ENCODE peak calls at places on chromosomes 5 and 9, in eight cellular contexts. One of them, this sample, is unnamed.

GRCh38 chr5:88683506-88684135 is 199.4 kb downstream of the MEF2C start:
- DNase-seq in stimulated activated effector memory CD8-positive, alpha-beta T cell treated with anti-CD3 and anti-CD28 coated beads, Interleukin-12 subunit alpha, Interleukin-12 subunit beta, amount 100 ng/mL, for 72 hours: no peak
- DNase-seq in stimulated activated CD4-positive, alpha-beta T cell treated with anti-CD3 and anti-CD28 coated beads, Interleukin-4, amount 100 ng/mL, for 1 hour: no peak
- DNase-seq in smooth muscle cell of the brain vasculature: no peak
- DNase-seq in A172: no peak
- DNase-seq in fibroblast of the conjunctiva: no peak
- DNase-seq in effector memory CD4-positive, alpha-beta T cell: no peak
- DNase-seq in RWPE1: no peak
- DNase-seq in this sample: peak

GRCh38 chr5:141507387-141508091 is 18.7 kb downstream of the PCDHGC5 start:
- DNase-seq in stimulated activated effector memory CD8-positive, alpha-beta T cell treated with anti-CD3 and anti-CD28 coated beads, Interleukin-12 subunit alpha, Interleukin-12 subunit beta, amount 100 ng/mL, for 72 hours: no peak
- DNase-seq in stimulated activated CD4-positive, alpha-beta T cell treated with anti-CD3 and anti-CD28 coated beads, Interleukin-4, amount 100 ng/mL, for 1 hour: no peak
- DNase-seq in smooth muscle cell of the brain vasculature: peak
- DNase-seq in A172: peak
- DNase-seq in fibroblast of the conjunctiva: peak
- DNase-seq in effector memory CD4-positive, alpha-beta T cell: no peak
- DNase-seq in RWPE1: no peak
- DNase-seq in this sample: peak

GRCh38 chr5:32722957-32723356 is 11.8 kb downstream of the NPR3 start:
- DNase-seq in stimulated activated effector memory CD8-positive, alpha-beta T cell treated with anti-CD3 and anti-CD28 coated beads, Interleukin-12 subunit alpha, Interleukin-12 subunit beta, amount 100 ng/mL, for 72 hours: no peak
- DNase-seq in stimulated activated CD4-positive, alpha-beta T cell treated with anti-CD3 and anti-CD28 coated beads, Interleukin-4, amount 100 ng/mL, for 1 hour: no peak
- DNase-seq in smooth muscle cell of the brain vasculature: no peak
- DNase-seq in A172: no peak
- DNase-seq in fibroblast of the conjunctiva: no peak
- DNase-seq in effector memory CD4-positive, alpha-beta T cell: no peak
- DNase-seq in RWPE1: no peak
- DNase-seq in this sample: no peak

GRCh38 chr5:17964067-17964466 is 329.8 kb downstream of the TAF11L14 start:
- DNase-seq in stimulated activated effector memory CD8-positive, alpha-beta T cell treated with anti-CD3 and anti-CD28 coated beads, Interleukin-12 subunit alpha, Interleukin-12 subunit beta, amount 100 ng/mL, for 72 hours: no peak
- DNase-seq in stimulated activated CD4-positive, alpha-beta T cell treated with anti-CD3 and anti-CD28 coated beads, Interleukin-4, amount 100 ng/mL, for 1 hour: no peak
- DNase-seq in smooth muscle cell of the brain vasculature: no peak
- DNase-seq in A172: no peak
- DNase-seq in fibroblast of the conjunctiva: no peak
- DNase-seq in effector memory CD4-positive, alpha-beta T cell: no peak
- DNase-seq in RWPE1: no peak
- DNase-seq in this sample: no peak

GRCh38 chr5:55234171-55234700 is 828 bp upstream of the CCNO start:
- DNase-seq in stimulated activated effector memory CD8-positive, alpha-beta T cell treated with anti-CD3 and anti-CD28 coated beads, Interleukin-12 subunit alpha, Interleukin-12 subunit beta, amount 100 ng/mL, for 72 hours: no peak
- DNase-seq in stimulated activated CD4-positive, alpha-beta T cell treated with anti-CD3 and anti-CD28 coated beads, Interleukin-4, amount 100 ng/mL, for 1 hour: peak
- DNase-seq in smooth muscle cell of the brain vasculature: no peak
- DNase-seq in A172: peak
- DNase-seq in fibroblast of the conjunctiva: no peak
- DNase-seq in effector memory CD4-positive, alpha-beta T cell: no peak
- DNase-seq in RWPE1: peak
- DNase-seq in this sample: peak

GRCh38 chr9:76298497-76299144 is 95.6 kb downstream of the RFK start:
- DNase-seq in stimulated activated effector memory CD8-positive, alpha-beta T cell treated with anti-CD3 and anti-CD28 coated beads, Interleukin-12 subunit alpha, Interleukin-12 subunit beta, amount 100 ng/mL, for 72 hours: no peak
- DNase-seq in stimulated activated CD4-positive, alpha-beta T cell treated with anti-CD3 and anti-CD28 coated beads, Interleukin-4, amount 100 ng/mL, for 1 hour: no peak
- DNase-seq in smooth muscle cell of the brain vasculature: no peak
- DNase-seq in A172: no peak
- DNase-seq in fibroblast of the conjunctiva: no peak
- DNase-seq in effector memory CD4-positive, alpha-beta T cell: no peak
- DNase-seq in RWPE1: peak
- DNase-seq in this sample: no peak

GRCh38 chr5:147223951-147224791 is 10.7 kb upstream of the STK32A start:
- DNase-seq in stimulated activated effector memory CD8-positive, alpha-beta T cell treated with anti-CD3 and anti-CD28 coated beads, Interleukin-12 subunit alpha, Interleukin-12 subunit beta, amount 100 ng/mL, for 72 hours: no peak
- DNase-seq in stimulated activated CD4-positive, alpha-beta T cell treated with anti-CD3 and anti-CD28 coated beads, Interleukin-4, amount 100 ng/mL, for 1 hour: no peak
- DNase-seq in smooth muscle cell of the brain vasculature: peak
- DNase-seq in A172: peak
- DNase-seq in fibroblast of the conjunctiva: peak
- DNase-seq in effector memory CD4-positive, alpha-beta T cell: no peak
- DNase-seq in RWPE1: peak
- DNase-seq in this sample: peak

GRCh38 chr9:36993933-36994764 is 39.9 kb downstream of the PAX5 start:
- DNase-seq in stimulated activated effector memory CD8-positive, alpha-beta T cell treated with anti-CD3 and anti-CD28 coated beads, Interleukin-12 subunit alpha, Interleukin-12 subunit beta, amount 100 ng/mL, for 72 hours: no peak
- DNase-seq in stimulated activated CD4-positive, alpha-beta T cell treated with anti-CD3 and anti-CD28 coated beads, Interleukin-4, amount 100 ng/mL, for 1 hour: no peak
- DNase-seq in smooth muscle cell of the brain vasculature: no peak
- DNase-seq in A172: no peak
- DNase-seq in fibroblast of the conjunctiva: no peak
- DNase-seq in effector memory CD4-positive, alpha-beta T cell: no peak
- DNase-seq in RWPE1: no peak
- DNase-seq in this sample: no peak

GRCh38 chr9:86282979-86283535 is 719 bp upstream of the ISCA1 start:
- DNase-seq in stimulated activated effector memory CD8-positive, alpha-beta T cell treated with anti-CD3 and anti-CD28 coated beads, Interleukin-12 subunit alpha, Interleukin-12 subunit beta, amount 100 ng/mL, for 72 hours: no peak
- DNase-seq in stimulated activated CD4-positive, alpha-beta T cell treated with anti-CD3 and anti-CD28 coated beads, Interleukin-4, amount 100 ng/mL, for 1 hour: no peak
- DNase-seq in smooth muscle cell of the brain vasculature: peak
- DNase-seq in A172: peak
- DNase-seq in fibroblast of the conjunctiva: peak
- DNase-seq in effector memory CD4-positive, alpha-beta T cell: no peak
- DNase-seq in RWPE1: peak
- DNase-seq in this sample: peak

GRCh38 chr9:136300866-136301265 is 3.0 kb downstream of the CCDC187 start:
- DNase-seq in stimulated activated effector memory CD8-positive, alpha-beta T cell treated with anti-CD3 and anti-CD28 coated beads, Interleukin-12 subunit alpha, Interleukin-12 subunit beta, amount 100 ng/mL, for 72 hours: no peak
- DNase-seq in stimulated activated CD4-positive, alpha-beta T cell treated with anti-CD3 and anti-CD28 coated beads, Interleukin-4, amount 100 ng/mL, for 1 hour: no peak
- DNase-seq in smooth muscle cell of the brain vasculature: no peak
- DNase-seq in A172: no peak
- DNase-seq in fibroblast of the conjunctiva: no peak
- DNase-seq in effector memory CD4-positive, alpha-beta T cell: no peak
- DNase-seq in RWPE1: no peak
- DNase-seq in this sample: no peak

GRCh38 chr9:36874921-36875320 is 159.1 kb downstream of the PAX5 start:
- DNase-seq in stimulated activated effector memory CD8-positive, alpha-beta T cell treated with anti-CD3 and anti-CD28 coated beads, Interleukin-12 subunit alpha, Interleukin-12 subunit beta, amount 100 ng/mL, for 72 hours: no peak
- DNase-seq in stimulated activated CD4-positive, alpha-beta T cell treated with anti-CD3 and anti-CD28 coated beads, Interleukin-4, amount 100 ng/mL, for 1 hour: no peak
- DNase-seq in smooth muscle cell of the brain vasculature: no peak
- DNase-seq in A172: peak
- DNase-seq in fibroblast of the conjunctiva: no peak
- DNase-seq in effector memory CD4-positive, alpha-beta T cell: no peak
- DNase-seq in RWPE1: no peak
- DNase-seq in this sample: peak

GRCh38 chr9:135339378-135339973 is 140.1 kb upstream of the PPP1R26 start:
- DNase-seq in stimulated activated effector memory CD8-positive, alpha-beta T cell treated with anti-CD3 and anti-CD28 coated beads, Interleukin-12 subunit alpha, Interleukin-12 subunit beta, amount 100 ng/mL, for 72 hours: no peak
- DNase-seq in stimulated activated CD4-positive, alpha-beta T cell treated with anti-CD3 and anti-CD28 coated beads, Interleukin-4, amount 100 ng/mL, for 1 hour: no peak
- DNase-seq in smooth muscle cell of the brain vasculature: no peak
- DNase-seq in A172: no peak
- DNase-seq in fibroblast of the conjunctiva: no peak
- DNase-seq in effector memory CD4-positive, alpha-beta T cell: no peak
- DNase-seq in RWPE1: no peak
- DNase-seq in this sample: no peak

GRCh38 chr5:137566118-137566541 is 67.0 kb upstream of the SPOCK1 start:
- DNase-seq in stimulated activated effector memory CD8-positive, alpha-beta T cell treated with anti-CD3 and anti-CD28 coated beads, Interleukin-12 subunit alpha, Interleukin-12 subunit beta, amount 100 ng/mL, for 72 hours: no peak
- DNase-seq in stimulated activated CD4-positive, alpha-beta T cell treated with anti-CD3 and anti-CD28 coated beads, Interleukin-4, amount 100 ng/mL, for 1 hour: no peak
- DNase-seq in smooth muscle cell of the brain vasculature: no peak
- DNase-seq in A172: no peak
- DNase-seq in fibroblast of the conjunctiva: no peak
- DNase-seq in effector memory CD4-positive, alpha-beta T cell: no peak
- DNase-seq in RWPE1: no peak
- DNase-seq in this sample: peak

GRCh38 chr5:57302164-57302563 is 128.3 kb downstream of the GPBP1 start:
- DNase-seq in stimulated activated effector memory CD8-positive, alpha-beta T cell treated with anti-CD3 and anti-CD28 coated beads, Interleukin-12 subunit alpha, Interleukin-12 subunit beta, amount 100 ng/mL, for 72 hours: no peak
- DNase-seq in stimulated activated CD4-positive, alpha-beta T cell treated with anti-CD3 and anti-CD28 coated beads, Interleukin-4, amount 100 ng/mL, for 1 hour: peak
- DNase-seq in smooth muscle cell of the brain vasculature: no peak
- DNase-seq in A172: peak
- DNase-seq in fibroblast of the conjunctiva: no peak
- DNase-seq in effector memory CD4-positive, alpha-beta T cell: peak
- DNase-seq in RWPE1: peak
- DNase-seq in this sample: peak

GRCh38 chr5:89275206-89275605 is 392.2 kb upstream of the MEF2C start:
- DNase-seq in stimulated activated effector memory CD8-positive, alpha-beta T cell treated with anti-CD3 and anti-CD28 coated beads, Interleukin-12 subunit alpha, Interleukin-12 subunit beta, amount 100 ng/mL, for 72 hours: no peak
- DNase-seq in stimulated activated CD4-positive, alpha-beta T cell treated with anti-CD3 and anti-CD28 coated beads, Interleukin-4, amount 100 ng/mL, for 1 hour: no peak
- DNase-seq in smooth muscle cell of the brain vasculature: no peak
- DNase-seq in A172: no peak
- DNase-seq in fibroblast of the conjunctiva: no peak
- DNase-seq in effector memory CD4-positive, alpha-beta T cell: no peak
- DNase-seq in RWPE1: no peak
- DNase-seq in this sample: no peak

GRCh38 chr9:33468215-33468730 is 5.5 kb downstream of the NOL6 start:
- DNase-seq in stimulated activated effector memory CD8-positive, alpha-beta T cell treated with anti-CD3 and anti-CD28 coated beads, Interleukin-12 subunit alpha, Interleukin-12 subunit beta, amount 100 ng/mL, for 72 hours: no peak
- DNase-seq in stimulated activated CD4-positive, alpha-beta T cell treated with anti-CD3 and anti-CD28 coated beads, Interleukin-4, amount 100 ng/mL, for 1 hour: no peak
- DNase-seq in smooth muscle cell of the brain vasculature: no peak
- DNase-seq in A172: no peak
- DNase-seq in fibroblast of the conjunctiva: no peak
- DNase-seq in effector memory CD4-positive, alpha-beta T cell: no peak
- DNase-seq in RWPE1: no peak
- DNase-seq in this sample: no peak

GRCh38 chr5:64149268-64149667 is 16.4 kb upstream of the RNF180 start:
- DNase-seq in stimulated activated effector memory CD8-positive, alpha-beta T cell treated with anti-CD3 and anti-CD28 coated beads, Interleukin-12 subunit alpha, Interleukin-12 subunit beta, amount 100 ng/mL, for 72 hours: no peak
- DNase-seq in stimulated activated CD4-positive, alpha-beta T cell treated with anti-CD3 and anti-CD28 coated beads, Interleukin-4, amount 100 ng/mL, for 1 hour: no peak
- DNase-seq in smooth muscle cell of the brain vasculature: no peak
- DNase-seq in A172: no peak
- DNase-seq in fibroblast of the conjunctiva: no peak
- DNase-seq in effector memory CD4-positive, alpha-beta T cell: no peak
- DNase-seq in RWPE1: no peak
- DNase-seq in this sample: no peak

GRCh38 chr9:124020520-124021384 is 9.2 kb downstream of the LHX2 start:
- DNase-seq in stimulated activated effector memory CD8-positive, alpha-beta T cell treated with anti-CD3 and anti-CD28 coated beads, Interleukin-12 subunit alpha, Interleukin-12 subunit beta, amount 100 ng/mL, for 72 hours: no peak
- DNase-seq in stimulated activated CD4-positive, alpha-beta T cell treated with anti-CD3 and anti-CD28 coated beads, Interleukin-4, amount 100 ng/mL, for 1 hour: no peak
- DNase-seq in smooth muscle cell of the brain vasculature: no peak
- DNase-seq in A172: no peak
- DNase-seq in fibroblast of the conjunctiva: no peak
- DNase-seq in effector memory CD4-positive, alpha-beta T cell: no peak
- DNase-seq in RWPE1: no peak
- DNase-seq in this sample: no peak

GRCh38 chr5:75885849-75886596 is 168.8 kb upstream of the POC5 start:
- DNase-seq in stimulated activated effector memory CD8-positive, alpha-beta T cell treated with anti-CD3 and anti-CD28 coated beads, Interleukin-12 subunit alpha, Interleukin-12 subunit beta, amount 100 ng/mL, for 72 hours: no peak
- DNase-seq in stimulated activated CD4-positive, alpha-beta T cell treated with anti-CD3 and anti-CD28 coated beads, Interleukin-4, amount 100 ng/mL, for 1 hour: no peak
- DNase-seq in smooth muscle cell of the brain vasculature: no peak
- DNase-seq in A172: no peak
- DNase-seq in fibroblast of the conjunctiva: no peak
- DNase-seq in effector memory CD4-positive, alpha-beta T cell: no peak
- DNase-seq in RWPE1: no peak
- DNase-seq in this sample: peak

GRCh38 chr9:137316012-137316981 is 14.2 kb upstream of the NRARP start:
- DNase-seq in stimulated activated effector memory CD8-positive, alpha-beta T cell treated with anti-CD3 and anti-CD28 coated beads, Interleukin-12 subunit alpha, Interleukin-12 subunit beta, amount 100 ng/mL, for 72 hours: peak
- DNase-seq in stimulated activated CD4-positive, alpha-beta T cell treated with anti-CD3 and anti-CD28 coated beads, Interleukin-4, amount 100 ng/mL, for 1 hour: no peak
- DNase-seq in smooth muscle cell of the brain vasculature: no peak
- DNase-seq in A172: no peak
- DNase-seq in fibroblast of the conjunctiva: no peak
- DNase-seq in effector memory CD4-positive, alpha-beta T cell: no peak
- DNase-seq in RWPE1: peak
- DNase-seq in this sample: no peak

GRCh38 chr5:588406-588995 is 23.6 kb upstream of the CEP72 start:
- DNase-seq in stimulated activated effector memory CD8-positive, alpha-beta T cell treated with anti-CD3 and anti-CD28 coated beads, Interleukin-12 subunit alpha, Interleukin-12 subunit beta, amount 100 ng/mL, for 72 hours: no peak
- DNase-seq in stimulated activated CD4-positive, alpha-beta T cell treated with anti-CD3 and anti-CD28 coated beads, Interleukin-4, amount 100 ng/mL, for 1 hour: no peak
- DNase-seq in smooth muscle cell of the brain vasculature: no peak
- DNase-seq in A172: no peak
- DNase-seq in fibroblast of the conjunctiva: no peak
- DNase-seq in effector memory CD4-positive, alpha-beta T cell: no peak
- DNase-seq in RWPE1: no peak
- DNase-seq in this sample: no peak

GRCh38 chr5:136501133-136501532 is 135.8 kb upstream of the TRPC7 start:
- DNase-seq in stimulated activated effector memory CD8-positive, alpha-beta T cell treated with anti-CD3 and anti-CD28 coated beads, Interleukin-12 subunit alpha, Interleukin-12 subunit beta, amount 100 ng/mL, for 72 hours: no peak
- DNase-seq in stimulated activated CD4-positive, alpha-beta T cell treated with anti-CD3 and anti-CD28 coated beads, Interleukin-4, amount 100 ng/mL, for 1 hour: no peak
- DNase-seq in smooth muscle cell of the brain vasculature: no peak
- DNase-seq in A172: no peak
- DNase-seq in fibroblast of the conjunctiva: no peak
- DNase-seq in effector memory CD4-positive, alpha-beta T cell: no peak
- DNase-seq in RWPE1: no peak
- DNase-seq in this sample: no peak

GRCh38 chr9:114504341-114505186 is 709 bp downstream of the WHRN start:
- DNase-seq in stimulated activated effector memory CD8-positive, alpha-beta T cell treated with anti-CD3 and anti-CD28 coated beads, Interleukin-12 subunit alpha, Interleukin-12 subunit beta, amount 100 ng/mL, for 72 hours: peak
- DNase-seq in stimulated activated CD4-positive, alpha-beta T cell treated with anti-CD3 and anti-CD28 coated beads, Interleukin-4, amount 100 ng/mL, for 1 hour: peak
- DNase-seq in smooth muscle cell of the brain vasculature: no peak
- DNase-seq in A172: no peak
- DNase-seq in fibroblast of the conjunctiva: no peak
- DNase-seq in effector memory CD4-positive, alpha-beta T cell: no peak
- DNase-seq in RWPE1: peak
- DNase-seq in this sample: peak

GRCh38 chr5:95817430-95817829 is 5.1 kb downstream of the GLRX start:
- DNase-seq in stimulated activated effector memory CD8-positive, alpha-beta T cell treated with anti-CD3 and anti-CD28 coated beads, Interleukin-12 subunit alpha, Interleukin-12 subunit beta, amount 100 ng/mL, for 72 hours: no peak
- DNase-seq in stimulated activated CD4-positive, alpha-beta T cell treated with anti-CD3 and anti-CD28 coated beads, Interleukin-4, amount 100 ng/mL, for 1 hour: peak
- DNase-seq in smooth muscle cell of the brain vasculature: no peak
- DNase-seq in A172: peak
- DNase-seq in fibroblast of the conjunctiva: no peak
- DNase-seq in effector memory CD4-positive, alpha-beta T cell: peak
- DNase-seq in RWPE1: peak
- DNase-seq in this sample: no peak

GRCh38 chr5:72325566-72326297 is 5.6 kb downstream of the PTCD2 start:
- DNase-seq in stimulated activated effector memory CD8-positive, alpha-beta T cell treated with anti-CD3 and anti-CD28 coated beads, Interleukin-12 subunit alpha, Interleukin-12 subunit beta, amount 100 ng/mL, for 72 hours: no peak
- DNase-seq in stimulated activated CD4-positive, alpha-beta T cell treated with anti-CD3 and anti-CD28 coated beads, Interleukin-4, amount 100 ng/mL, for 1 hour: no peak
- DNase-seq in smooth muscle cell of the brain vasculature: no peak
- DNase-seq in A172: peak
- DNase-seq in fibroblast of the conjunctiva: peak
- DNase-seq in effector memory CD4-positive, alpha-beta T cell: no peak
- DNase-seq in RWPE1: peak
- DNase-seq in this sample: peak

GRCh38 chr5:15959560-15960164 is 219.9 kb downstream of the MARCHF11 start:
- DNase-seq in stimulated activated effector memory CD8-positive, alpha-beta T cell treated with anti-CD3 and anti-CD28 coated beads, Interleukin-12 subunit alpha, Interleukin-12 subunit beta, amount 100 ng/mL, for 72 hours: no peak
- DNase-seq in stimulated activated CD4-positive, alpha-beta T cell treated with anti-CD3 and anti-CD28 coated beads, Interleukin-4, amount 100 ng/mL, for 1 hour: no peak
- DNase-seq in smooth muscle cell of the brain vasculature: no peak
- DNase-seq in A172: no peak
- DNase-seq in fibroblast of the conjunctiva: peak
- DNase-seq in effector memory CD4-positive, alpha-beta T cell: no peak
- DNase-seq in RWPE1: no peak
- DNase-seq in this sample: no peak

GRCh38 chr5:56564451-56565223 is 250.7 kb upstream of the MAP3K1 start:
- DNase-seq in stimulated activated effector memory CD8-positive, alpha-beta T cell treated with anti-CD3 and anti-CD28 coated beads, Interleukin-12 subunit alpha, Interleukin-12 subunit beta, amount 100 ng/mL, for 72 hours: no peak
- DNase-seq in stimulated activated CD4-positive, alpha-beta T cell treated with anti-CD3 and anti-CD28 coated beads, Interleukin-4, amount 100 ng/mL, for 1 hour: no peak
- DNase-seq in smooth muscle cell of the brain vasculature: peak
- DNase-seq in A172: no peak
- DNase-seq in fibroblast of the conjunctiva: peak
- DNase-seq in effector memory CD4-positive, alpha-beta T cell: no peak
- DNase-seq in RWPE1: no peak
- DNase-seq in this sample: no peak

GRCh38 chr5:170393235-170393634 is 4.1 kb upstream of the KCNMB1 start:
- DNase-seq in stimulated activated effector memory CD8-positive, alpha-beta T cell treated with anti-CD3 and anti-CD28 coated beads, Interleukin-12 subunit alpha, Interleukin-12 subunit beta, amount 100 ng/mL, for 72 hours: no peak
- DNase-seq in stimulated activated CD4-positive, alpha-beta T cell treated with anti-CD3 and anti-CD28 coated beads, Interleukin-4, amount 100 ng/mL, for 1 hour: peak
- DNase-seq in smooth muscle cell of the brain vasculature: no peak
- DNase-seq in A172: peak
- DNase-seq in fibroblast of the conjunctiva: no peak
- DNase-seq in effector memory CD4-positive, alpha-beta T cell: no peak
- DNase-seq in RWPE1: no peak
- DNase-seq in this sample: peak

GRCh38 chr5:11384441-11385250 is 519.6 kb downstream of the CTNND2 start:
- DNase-seq in stimulated activated effector memory CD8-positive, alpha-beta T cell treated with anti-CD3 and anti-CD28 coated beads, Interleukin-12 subunit alpha, Interleukin-12 subunit beta, amount 100 ng/mL, for 72 hours: no peak
- DNase-seq in stimulated activated CD4-positive, alpha-beta T cell treated with anti-CD3 and anti-CD28 coated beads, Interleukin-4, amount 100 ng/mL, for 1 hour: no peak
- DNase-seq in smooth muscle cell of the brain vasculature: no peak
- DNase-seq in A172: no peak
- DNase-seq in fibroblast of the conjunctiva: no peak
- DNase-seq in effector memory CD4-positive, alpha-beta T cell: no peak
- DNase-seq in RWPE1: no peak
- DNase-seq in this sample: no peak

GRCh38 chr5:103013933-103014552 is 105.9 kb downstream of the GIN1 start:
- DNase-seq in stimulated activated effector memory CD8-positive, alpha-beta T cell treated with anti-CD3 and anti-CD28 coated beads, Interleukin-12 subunit alpha, Interleukin-12 subunit beta, amount 100 ng/mL, for 72 hours: no peak
- DNase-seq in stimulated activated CD4-positive, alpha-beta T cell treated with anti-CD3 and anti-CD28 coated beads, Interleukin-4, amount 100 ng/mL, for 1 hour: no peak
- DNase-seq in smooth muscle cell of the brain vasculature: no peak
- DNase-seq in A172: no peak
- DNase-seq in fibroblast of the conjunctiva: no peak
- DNase-seq in effector memory CD4-positive, alpha-beta T cell: no peak
- DNase-seq in RWPE1: no peak
- DNase-seq in this sample: no peak

GRCh38 chr9:114836769-114837168 is 30.9 kb upstream of the TNFSF15 start:
- DNase-seq in stimulated activated effector memory CD8-positive, alpha-beta T cell treated with anti-CD3 and anti-CD28 coated beads, Interleukin-12 subunit alpha, Interleukin-12 subunit beta, amount 100 ng/mL, for 72 hours: no peak
- DNase-seq in stimulated activated CD4-positive, alpha-beta T cell treated with anti-CD3 and anti-CD28 coated beads, Interleukin-4, amount 100 ng/mL, for 1 hour: no peak
- DNase-seq in smooth muscle cell of the brain vasculature: no peak
- DNase-seq in A172: no peak
- DNase-seq in fibroblast of the conjunctiva: no peak
- DNase-seq in effector memory CD4-positive, alpha-beta T cell: no peak
- DNase-seq in RWPE1: no peak
- DNase-seq in this sample: peak

GRCh38 chr9:100111235-100111634 is 12.2 kb downstream of the INVS start:
- DNase-seq in stimulated activated effector memory CD8-positive, alpha-beta T cell treated with anti-CD3 and anti-CD28 coated beads, Interleukin-12 subunit alpha, Interleukin-12 subunit beta, amount 100 ng/mL, for 72 hours: no peak
- DNase-seq in stimulated activated CD4-positive, alpha-beta T cell treated with anti-CD3 and anti-CD28 coated beads, Interleukin-4, amount 100 ng/mL, for 1 hour: no peak
- DNase-seq in smooth muscle cell of the brain vasculature: no peak
- DNase-seq in A172: peak
- DNase-seq in fibroblast of the conjunctiva: peak
- DNase-seq in effector memory CD4-positive, alpha-beta T cell: no peak
- DNase-seq in RWPE1: peak
- DNase-seq in this sample: peak

GRCh38 chr9:41229408-41230401 is 40.6 kb upstream of the ZNG1F start:
- DNase-seq in stimulated activated effector memory CD8-positive, alpha-beta T cell treated with anti-CD3 and anti-CD28 coated beads, Interleukin-12 subunit alpha, Interleukin-12 subunit beta, amount 100 ng/mL, for 72 hours: no peak
- DNase-seq in stimulated activated CD4-positive, alpha-beta T cell treated with anti-CD3 and anti-CD28 coated beads, Interleukin-4, amount 100 ng/mL, for 1 hour: no peak
- DNase-seq in smooth muscle cell of the brain vasculature: no peak
- DNase-seq in A172: peak
- DNase-seq in fibroblast of the conjunctiva: no peak
- DNase-seq in effector memory CD4-positive, alpha-beta T cell: no peak
- DNase-seq in RWPE1: peak
- DNase-seq in this sample: peak

GRCh38 chr5:18967637-18968036 is 1020.4 kb downstream of the CDH18 start:
- DNase-seq in stimulated activated effector memory CD8-positive, alpha-beta T cell treated with anti-CD3 and anti-CD28 coated beads, Interleukin-12 subunit alpha, Interleukin-12 subunit beta, amount 100 ng/mL, for 72 hours: no peak
- DNase-seq in stimulated activated CD4-positive, alpha-beta T cell treated with anti-CD3 and anti-CD28 coated beads, Interleukin-4, amount 100 ng/mL, for 1 hour: no peak
- DNase-seq in smooth muscle cell of the brain vasculature: no peak
- DNase-seq in A172: no peak
- DNase-seq in fibroblast of the conjunctiva: no peak
- DNase-seq in effector memory CD4-positive, alpha-beta T cell: no peak
- DNase-seq in RWPE1: no peak
- DNase-seq in this sample: no peak